ENCODE peak calls at places on chromosomes 11 and 22, in five cellular contexts. I, J, U, Q and G are unnamed samples.

GRCh38 chr11:19919050-19919561 is 206.5 kb downstream of the NAV2 start:
- DNase-seq in I (no peak), J (no peak), U (peak), Q (peak), G (no peak)

GRCh38 chr11:976431-977160 is 50.9 kb downstream of the AP2A2 start:
- DNase-seq in I (no peak), J (no peak), U (no peak), Q (no peak), G (no peak)

GRCh38 chr11:12768731-12769673 is 94.8 kb downstream of the TEAD1 start:
- DNase-seq in I (peak), J (no peak), U (no peak), Q (no peak), G (no peak)

GRCh38 chr11:6736495-6737121 is 35.2 kb downstream of the OR2AG2 start:
- DNase-seq in I (peak), J (no peak), U (peak), Q (no peak), G (no peak)

GRCh38 chr11:1586699-1587098 is 1.6 kb upstream of the KRTAP5-1 start:
- DNase-seq in I (no peak), J (no peak), U (no peak), Q (no peak), G (no peak)

GRCh38 chr11:61539009-61539408 is 30.5 kb downstream of the LRRC10B start:
- DNase-seq in I (no peak), J (no peak), U (no peak), Q (no peak), G (no peak)

GRCh38 chr22:23762866-23763578 is at the start of gene C22orf15:
- DNase-seq in I (no peak), J (no peak), U (no peak), Q (no peak), G (no peak)

GRCh38 chr22:46320716-46321386 is 14.7 kb upstream of the TRMU start:
- DNase-seq in I (no peak), J (no peak), U (no peak), Q (no peak), G (no peak)

GRCh38 chr11:12113294-12113693 is 2.9 kb downstream of the MICAL2 start:
- DNase-seq in I (no peak), J (no peak), U (no peak), Q (no peak), G (no peak)

GRCh38 chr11:126361400-126361799 is 5.9 kb downstream of the ST3GAL4 start:
- DNase-seq in I (no peak), J (no peak), U (no peak), Q (no peak), G (no peak)

GRCh38 chr11:46006418-46007070 is 84.1 kb downstream of the LARGE2 start:
- DNase-seq in I (peak), J (peak), U (no peak), Q (peak), G (no peak)
- TF ChIP-seq CTCF in I (peak), J (peak), U (peak), Q (peak), G (peak)

DNA sequence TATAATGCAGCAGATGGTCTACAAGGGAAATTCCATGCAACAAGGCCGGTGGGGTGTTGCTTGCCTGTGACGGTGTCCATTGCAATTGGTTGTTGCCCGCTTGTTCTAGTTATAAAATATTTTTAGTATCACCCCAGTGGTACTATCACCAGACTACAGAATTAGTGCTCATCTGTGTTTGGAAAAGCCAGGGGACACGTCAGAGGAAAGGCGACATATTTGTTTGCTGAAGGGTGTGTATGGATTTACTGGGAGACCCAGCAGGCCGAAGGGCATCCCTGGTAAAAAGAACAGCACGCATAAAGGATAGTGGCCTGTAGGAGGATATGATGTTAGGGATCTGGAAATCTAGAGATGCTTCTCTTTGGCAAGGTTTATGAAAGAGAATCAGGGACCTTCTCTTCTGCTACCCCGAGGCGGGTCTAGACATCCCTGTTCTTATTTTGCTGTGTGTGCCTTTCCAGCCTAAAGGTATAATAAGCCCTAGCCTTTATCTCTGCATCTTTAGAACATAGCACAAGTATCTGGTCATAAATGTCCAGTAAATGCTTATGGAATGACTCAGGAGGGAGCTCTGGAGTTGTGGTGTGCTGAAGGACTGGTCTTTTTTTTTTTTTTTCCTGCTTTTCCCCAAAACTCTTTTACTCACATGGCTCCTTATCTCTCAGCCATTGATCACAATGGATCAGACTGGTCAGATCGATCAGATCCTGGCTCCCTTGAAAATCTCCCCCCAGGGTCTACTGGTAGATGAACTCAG is 90.9 kb downstream of the LDLRAD3 start:
- DNase-seq in I (no peak), J (no peak), U (no peak), Q (peak), G (no peak)
- TF ChIP-seq CTCF in I (no peak), J (peak), U (no peak), Q (no peak), G (no peak)

GRCh38 chr11:69787906-69788305 is 12.8 kb upstream of the FGF4 start:
- DNase-seq in I (no peak), J (no peak), U (no peak), Q (no peak), G (no peak)
- TF ChIP-seq CTCF in I (no peak), J (no peak), U (no peak), Q (no peak), G (no peak)

DNA sequence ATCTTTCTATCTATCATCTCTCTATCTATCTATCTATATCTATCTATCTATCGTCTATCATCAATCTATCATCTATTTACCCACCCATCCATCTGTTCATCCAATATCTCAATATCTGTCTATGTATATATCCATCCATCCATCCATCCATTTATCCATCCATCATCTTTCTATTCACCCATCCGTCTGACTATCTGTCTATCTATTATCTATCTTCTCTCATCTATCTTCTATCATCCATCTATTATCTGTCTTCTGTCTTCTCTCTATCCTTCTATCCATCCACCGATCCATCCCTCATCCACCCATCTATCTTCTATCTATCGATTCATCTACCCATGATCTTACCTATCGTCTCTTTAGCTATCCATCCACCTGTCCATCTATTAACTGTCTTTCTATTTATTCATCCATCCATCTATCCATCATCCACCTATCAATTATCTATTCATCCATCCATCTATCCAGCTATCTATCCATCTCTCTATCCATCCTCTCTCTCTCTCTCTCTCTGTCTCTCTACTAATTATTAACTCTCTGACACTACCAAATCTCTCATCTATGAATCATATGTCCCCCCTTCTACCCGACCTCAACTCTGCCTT is 89.1 kb downstream of the DHCR7 start:
- DNase-seq in I (no peak), J (no peak), U (no peak), Q (no peak), G (no peak)
- TF ChIP-seq CTCF in I (no peak), J (no peak), U (no peak), Q (no peak), G (no peak)